ENCODE peak calls at places on chromosomes 4 and X, in six cellular contexts. One of them, this sample, is unnamed.

GRCh38 chr4:2333356-2333841 is 71.5 kb upstream of the MXD4 start:
- DNase-seq in tibial nerve: no peak
- DNase-seq in breast epithelium: no peak
- DNase-seq in AG09309: no peak
- DNase-seq in astrocyte of the spinal cord: no peak
- DNase-seq in thyroid gland: peak
- DNase-seq in this sample: no peak

GRCh38 chr4:5544762-5545161 is 163.6 kb downstream of the EVC2 start:
- DNase-seq in tibial nerve: no peak
- DNase-seq in breast epithelium: no peak
- DNase-seq in AG09309: no peak
- DNase-seq in thyroid gland: no peak
- DNase-seq in astrocyte of the spinal cord: no peak
- DNase-seq in this sample: no peak

GRCh38 chr4:20254517-20255250 is 3.0 kb downstream of the SLIT2 start:
- DNase-seq in AG09309: no peak
- DNase-seq in astrocyte of the spinal cord: peak
- DNase-seq in thyroid gland: peak
- DNase-seq in breast epithelium: peak
- DNase-seq in tibial nerve: no peak
- DNase-seq in this sample: peak

GRCh38 chrX:4830880-4831557 is 1117.6 kb upstream of the PRKX start:
- DNase-seq in AG09309: no peak
- DNase-seq in tibial nerve: no peak
- DNase-seq in breast epithelium: no peak
- DNase-seq in thyroid gland: no peak
- DNase-seq in astrocyte of the spinal cord: peak
- DNase-seq in this sample: no peak

GRCh38 chrX:24668111-24668510 is 21.0 kb upstream of the PCYT1B start:
- DNase-seq in AG09309: no peak
- DNase-seq in astrocyte of the spinal cord: no peak
- DNase-seq in breast epithelium: no peak
- DNase-seq in tibial nerve: no peak
- DNase-seq in thyroid gland: no peak
- DNase-seq in this sample: peak

GRCh38 chrX:78029663-78030062 is 60.2 kb upstream of the PGAM4 start:
- DNase-seq in AG09309: peak
- DNase-seq in tibial nerve: peak
- DNase-seq in astrocyte of the spinal cord: peak
- DNase-seq in breast epithelium: peak
- DNase-seq in thyroid gland: peak
- DNase-seq in this sample: peak

GRCh38 chrX:41588271-41588670 is 100.5 kb upstream of the GPR34 start:
- DNase-seq in AG09309: no peak
- DNase-seq in tibial nerve: no peak
- DNase-seq in astrocyte of the spinal cord: no peak
- DNase-seq in thyroid gland: no peak
- DNase-seq in breast epithelium: no peak
- DNase-seq in this sample: peak

GRCh38 chr4:24753519-24753918 is 41.9 kb upstream of the SOD3 start:
- DNase-seq in breast epithelium: no peak
- DNase-seq in astrocyte of the spinal cord: no peak
- DNase-seq in AG09309: no peak
- DNase-seq in tibial nerve: no peak
- DNase-seq in thyroid gland: no peak
- DNase-seq in this sample: no peak

GRCh38 chr4:5374577-5374976 is 323.3 kb downstream of the STK32B start:
- DNase-seq in tibial nerve: no peak
- DNase-seq in AG09309: no peak
- DNase-seq in breast epithelium: no peak
- DNase-seq in astrocyte of the spinal cord: no peak
- DNase-seq in thyroid gland: no peak
- DNase-seq in this sample: no peak

GRCh38 chr4:24611575-24611974 is 27.2 kb upstream of the DHX15 start:
- DNase-seq in tibial nerve: no peak
- DNase-seq in astrocyte of the spinal cord: no peak
- DNase-seq in breast epithelium: no peak
- DNase-seq in thyroid gland: no peak
- DNase-seq in AG09309: no peak
- DNase-seq in this sample: peak

GRCh38 chr4:19382993-19383392 is 868.7 kb upstream of the SLIT2 start:
- DNase-seq in thyroid gland: no peak
- DNase-seq in breast epithelium: no peak
- DNase-seq in astrocyte of the spinal cord: peak
- DNase-seq in AG09309: peak
- DNase-seq in tibial nerve: no peak
- DNase-seq in this sample: peak

GRCh38 chrX:12447448-12448154 is 309.3 kb downstream of the FRMPD4 start:
- DNase-seq in astrocyte of the spinal cord: peak
- DNase-seq in tibial nerve: peak
- DNase-seq in thyroid gland: no peak
- DNase-seq in breast epithelium: no peak
- DNase-seq in AG09309: peak
- DNase-seq in this sample: peak

GRCh38 chr4:144531841-144532240 is 114.1 kb upstream of the HHIP start:
- DNase-seq in astrocyte of the spinal cord: no peak
- DNase-seq in tibial nerve: peak
- DNase-seq in thyroid gland: no peak
- DNase-seq in AG09309: no peak
- DNase-seq in breast epithelium: no peak
- DNase-seq in this sample: no peak

GRCh38 chr4:112130903-112131302 is 14.4 kb upstream of the FAM241A start:
- DNase-seq in tibial nerve: no peak
- DNase-seq in thyroid gland: no peak
- DNase-seq in AG09309: no peak
- DNase-seq in astrocyte of the spinal cord: no peak
- DNase-seq in breast epithelium: no peak
- DNase-seq in this sample: no peak

GRCh38 chrX:65668362-65669310 is 1.2 kb downstream of the MSN start:
- DNase-seq in tibial nerve: peak
- DNase-seq in breast epithelium: peak
- DNase-seq in astrocyte of the spinal cord: peak
- DNase-seq in thyroid gland: peak
- DNase-seq in AG09309: peak
- DNase-seq in this sample: peak

GRCh38 chr4:128574706-128575105 is 234.8 kb upstream of the JADE1 start:
- DNase-seq in breast epithelium: no peak
- DNase-seq in thyroid gland: peak
- DNase-seq in tibial nerve: peak
- DNase-seq in AG09309: no peak
- DNase-seq in astrocyte of the spinal cord: peak
- DNase-seq in this sample: peak

GRCh38 chr4:153036931-153037330 is 100.8 kb downstream of the FHDC1 start:
- DNase-seq in tibial nerve: no peak
- DNase-seq in breast epithelium: no peak
- DNase-seq in thyroid gland: no peak
- DNase-seq in astrocyte of the spinal cord: no peak
- DNase-seq in AG09309: no peak
- DNase-seq in this sample: no peak

GRCh38 chr4:182177166-182177565 is 66.0 kb upstream of the TENM3 start:
- DNase-seq in breast epithelium: no peak
- DNase-seq in thyroid gland: peak
- DNase-seq in astrocyte of the spinal cord: no peak
- DNase-seq in tibial nerve: no peak
- DNase-seq in AG09309: no peak
- DNase-seq in this sample: no peak

GRCh38 chr4:7852568-7853185 is 87.0 kb downstream of the AFAP1 start:
- DNase-seq in thyroid gland: peak
- DNase-seq in breast epithelium: no peak
- DNase-seq in AG09309: no peak
- DNase-seq in tibial nerve: peak
- DNase-seq in astrocyte of the spinal cord: peak
- DNase-seq in this sample: no peak

GRCh38 chr4:29558789-29559188 is 1161.4 kb upstream of the PCDH7 start:
- DNase-seq in thyroid gland: no peak
- DNase-seq in AG09309: peak
- DNase-seq in tibial nerve: no peak
- DNase-seq in astrocyte of the spinal cord: no peak
- DNase-seq in breast epithelium: no peak
- DNase-seq in this sample: no peak

GRCh38 chrX:115017455-115017854 is at the start of gene IL13RA2:
- DNase-seq in thyroid gland: no peak
- DNase-seq in AG09309: no peak
- DNase-seq in tibial nerve: no peak
- DNase-seq in breast epithelium: no peak
- DNase-seq in astrocyte of the spinal cord: no peak
- DNase-seq in this sample: no peak

GRCh38 chr4:47551682-47552081 is 66.6 kb downstream of the ATP10D start:
- DNase-seq in breast epithelium: no peak
- DNase-seq in thyroid gland: no peak
- DNase-seq in AG09309: no peak
- DNase-seq in astrocyte of the spinal cord: peak
- DNase-seq in tibial nerve: no peak
- DNase-seq in this sample: no peak

GRCh38 chr4:138655970-138656369 is 359.6 kb upstream of the NOCT start:
- DNase-seq in tibial nerve: no peak
- DNase-seq in astrocyte of the spinal cord: no peak
- DNase-seq in AG09309: no peak
- DNase-seq in thyroid gland: no peak
- DNase-seq in breast epithelium: no peak
- DNase-seq in this sample: no peak

GRCh38 chrX:78555401-78555980 is 103.6 kb downstream of the RTL3 start:
- DNase-seq in AG09309: no peak
- DNase-seq in breast epithelium: no peak
- DNase-seq in thyroid gland: no peak
- DNase-seq in tibial nerve: no peak
- DNase-seq in astrocyte of the spinal cord: peak
- DNase-seq in this sample: no peak

DNA sequence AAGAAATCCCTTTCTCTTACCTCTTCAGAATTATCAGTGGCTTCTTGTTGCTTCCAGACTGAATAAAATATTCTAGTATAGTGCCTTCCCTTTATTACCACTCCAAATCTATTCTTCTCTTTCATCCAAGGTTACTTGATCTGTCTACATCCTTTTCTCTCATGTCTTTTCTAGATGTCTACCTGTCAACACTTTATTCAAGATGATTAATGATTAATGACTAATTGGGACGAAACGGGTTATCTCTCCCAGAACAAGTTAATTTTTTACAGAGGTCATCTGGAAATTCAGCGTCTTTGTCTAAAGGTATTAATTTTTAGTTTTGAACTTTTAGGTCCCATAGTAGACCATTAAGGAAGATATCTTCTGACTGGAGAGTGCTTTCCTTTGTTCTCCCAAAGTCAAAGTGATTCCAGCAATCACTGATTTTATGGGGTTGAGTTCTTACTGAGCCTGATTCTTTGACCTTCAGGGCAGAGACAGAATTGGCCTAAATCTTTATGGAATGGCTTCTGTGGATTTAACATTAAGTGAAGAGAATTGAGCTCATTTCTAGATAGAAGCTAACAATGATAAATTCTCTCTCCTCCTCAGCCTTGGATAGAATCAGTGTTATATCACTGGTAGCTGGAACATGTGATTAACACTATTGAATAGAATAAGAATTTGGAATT is 335.4 kb upstream of the TEX13C start:
- DNase-seq in astrocyte of the spinal cord: no peak
- DNase-seq in thyroid gland: no peak
- DNase-seq in tibial nerve: no peak
- DNase-seq in breast epithelium: no peak
- DNase-seq in AG09309: no peak
- DNase-seq in this sample: no peak
- H3K4me3 ChIP-seq in astrocyte of the spinal cord: no peak
- H3K4me3 ChIP-seq in thyroid gland: no peak
- H3K4me3 ChIP-seq in tibial nerve: no peak
- H3K4me3 ChIP-seq in breast epithelium: no peak
- H3K4me3 ChIP-seq in AG09309: no peak
- H3K4me3 ChIP-seq in this sample: no peak

GRCh38 chrX:56216332-56216731 is 15.8 kb upstream of the KLF8 start:
- DNase-seq in tibial nerve: no peak
- DNase-seq in AG09309: no peak
- DNase-seq in thyroid gland: no peak
- DNase-seq in astrocyte of the spinal cord: no peak
- DNase-seq in breast epithelium: no peak
- DNase-seq in this sample: no peak

GRCh38 chrX:56221101-56221500 is 11.1 kb upstream of the KLF8 start:
- DNase-seq in astrocyte of the spinal cord: no peak
- DNase-seq in tibial nerve: no peak
- DNase-seq in AG09309: no peak
- DNase-seq in breast epithelium: no peak
- DNase-seq in thyroid gland: no peak
- DNase-seq in this sample: no peak

GRCh38 chrX:56222473-56223000 is 9.6 kb upstream of the KLF8 start:
- DNase-seq in astrocyte of the spinal cord: no peak
- DNase-seq in tibial nerve: no peak
- DNase-seq in thyroid gland: no peak
- DNase-seq in AG09309: no peak
- DNase-seq in breast epithelium: no peak
- DNase-seq in this sample: no peak

DNA sequence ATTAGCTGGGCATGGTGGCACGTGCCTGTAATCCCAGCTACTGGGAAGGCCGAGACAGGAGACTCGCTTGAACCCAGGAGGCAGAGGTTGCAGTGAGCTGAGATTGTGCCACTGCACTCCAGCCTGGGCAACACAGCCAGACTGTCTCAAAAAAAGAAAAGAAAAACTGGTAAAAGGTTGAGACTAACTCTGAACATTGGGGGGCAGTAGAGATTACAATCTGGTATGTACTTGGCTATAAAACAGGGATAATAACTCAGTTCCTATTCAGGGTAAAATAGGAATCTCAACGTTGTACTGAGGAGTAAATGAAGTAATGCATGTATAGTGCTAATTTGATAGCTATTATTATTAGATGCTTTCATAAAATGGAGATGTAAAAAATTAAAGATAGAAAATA is 12.5 kb upstream of the KLF8 start:
- DNase-seq in thyroid gland: no peak
- DNase-seq in tibial nerve: no peak
- DNase-seq in breast epithelium: no peak
- DNase-seq in astrocyte of the spinal cord: no peak
- DNase-seq in AG09309: no peak
- DNase-seq in this sample: no peak
- TF ChIP-seq CTCF in thyroid gland: no peak
- TF ChIP-seq CTCF in tibial nerve: no peak
- TF ChIP-seq CTCF in breast epithelium: no peak
- TF ChIP-seq CTCF in astrocyte of the spinal cord: no peak
- TF ChIP-seq CTCF in AG09309: peak
- TF ChIP-seq CTCF in this sample: no peak

DNA sequence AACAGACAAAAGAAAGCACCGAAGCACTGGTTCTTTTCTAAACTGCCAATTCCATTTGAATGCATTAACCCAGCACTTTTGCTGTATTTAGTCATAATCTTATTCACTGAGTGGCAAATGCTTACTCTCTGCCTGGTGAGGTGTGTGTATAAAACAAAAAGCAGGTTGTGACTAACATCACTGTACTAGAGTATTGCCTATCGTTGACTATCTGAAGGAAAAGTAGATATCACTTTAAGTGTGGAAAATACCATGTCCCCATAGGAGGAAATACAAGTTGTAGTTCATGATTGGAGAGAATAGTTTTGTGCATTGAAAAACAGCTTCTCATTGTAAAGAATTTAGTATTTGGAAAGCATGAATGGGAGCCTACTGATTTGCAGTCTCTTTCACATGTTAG is 2.7 kb downstream of the PDLIM5 start:
- DNase-seq in AG09309: no peak
- DNase-seq in tibial nerve: no peak
- DNase-seq in thyroid gland: no peak
- DNase-seq in astrocyte of the spinal cord: peak
- DNase-seq in breast epithelium: no peak
- DNase-seq in this sample: no peak
- H3K4me3 ChIP-seq in AG09309: peak
- H3K4me3 ChIP-seq in tibial nerve: no peak
- H3K4me3 ChIP-seq in thyroid gland: no peak
- H3K4me3 ChIP-seq in astrocyte of the spinal cord: peak
- H3K4me3 ChIP-seq in breast epithelium: peak
- H3K4me3 ChIP-seq in this sample: peak

GRCh38 chrX:129754266-129755024 is 15.7 kb downstream of the XPNPEP2 start:
- DNase-seq in astrocyte of the spinal cord: no peak
- DNase-seq in breast epithelium: no peak
- DNase-seq in thyroid gland: no peak
- DNase-seq in tibial nerve: no peak
- DNase-seq in AG09309: no peak
- DNase-seq in this sample: no peak
- TF ChIP-seq CTCF in astrocyte of the spinal cord: no peak
- TF ChIP-seq CTCF in breast epithelium: no peak
- TF ChIP-seq CTCF in thyroid gland: no peak
- TF ChIP-seq CTCF in tibial nerve: no peak
- TF ChIP-seq CTCF in AG09309: peak
- TF ChIP-seq CTCF in this sample: peak